ENCODE peak calls at places on chromosomes 3 and 15, in eight cellular contexts. C, J, U, Y, F, B, R and H are unnamed samples.

GRCh38 chr3:64859625-64860590 is 172.1 kb upstream of the ADAMTS9 start:
- DNase-seq in F (no peak), J (no peak), B (no peak), R (no peak), Y (no peak), U (no peak), C (no peak), H (no peak)

GRCh38 chr3:186930143-186930638 is at the start of gene ST6GAL1:
- DNase-seq in C (peak; percentile 29), R (peak; percentile 75), B (peak; percentile 86), U (peak; percentile 40), Y (no peak), J (peak; percentile 85), F (peak; percentile 86), H (peak; percentile 79)

GRCh38 chr15:42401544-42402478 is 42.5 kb downstream of the CAPN3 start:
- DNase-seq in F (no peak), C (no peak), B (no peak), U (no peak), R (no peak), Y (no peak), J (no peak), H (no peak)

GRCh38 chr15:63381301-63382192 is at the start of gene CA12:
- DNase-seq in F (peak; percentile 44), R (peak; percentile 68), J (peak; percentile 51), B (peak; percentile 70), Y (peak; percentile 43), U (no peak), C (no peak), H (peak; percentile 68)

GRCh38 chr3:9422712-9423424 is 25.5 kb downstream of the SETD5 start:
- DNase-seq in B (peak; percentile 59), C (peak; percentile 5), F (peak; percentile 77), R (peak; percentile 57), Y (peak; percentile 84), J (peak; percentile 48), U (peak; percentile 17), H (no peak)

GRCh38 chr15:77592768-77593167 is 39.9 kb downstream of the LINGO1 start:
- DNase-seq in B (no peak), J (no peak), C (no peak), F (no peak), R (no peak), Y (no peak), U (no peak), H (no peak)

GRCh38 chr3:87167634-87168456 is 59.3 kb upstream of the CHMP2B start:
- DNase-seq in F (peak; percentile 42), Y (peak; percentile 13), B (peak; percentile 60), C (no peak), U (no peak), J (no peak), R (peak; percentile 42), H (peak; percentile 37)

GRCh38 chr15:66622677-66623076 is 56.9 kb upstream of the LCTL start:
- DNase-seq in Y (no peak), C (no peak), U (no peak), J (no peak), R (no peak), F (no peak), B (peak; percentile 38), H (no peak)

GRCh38 chr3:194867270-194867983 is 181.7 kb downstream of the FAM43A start:
- DNase-seq in C (no peak), R (no peak), J (no peak), Y (no peak), F (peak; percentile 25), U (no peak), B (no peak), H (no peak)

GRCh38 chr15:96123630-96124187 is 206.8 kb upstream of the NR2F2 start:
- DNase-seq in J (no peak), R (no peak), B (no peak), U (no peak), Y (no peak), F (peak; percentile 1), C (no peak), H (no peak)

GRCh38 chr3:143603774-143604173 is 244.5 kb downstream of the SLC9A9 start:
- DNase-seq in B (no peak), C (no peak), J (no peak), Y (no peak), F (no peak), R (no peak), U (no peak), H (no peak)

GRCh38 chr15:62773369-62774165 is 269.0 kb upstream of the TPM1 start:
- DNase-seq in U (no peak), Y (no peak), C (no peak), J (no peak), B (no peak), R (no peak), F (no peak), H (no peak)

GRCh38 chr3:46617941-46618340 is 5.6 kb downstream of the FAM240A start:
- DNase-seq in U (no peak), Y (no peak), R (no peak), J (no peak), F (no peak), C (no peak), B (no peak), H (no peak)

GRCh38 chr3:56864090-56864489 is 62.3 kb upstream of the ARHGEF3 start:
- DNase-seq in Y (no peak), U (no peak), J (no peak), F (no peak), B (no peak), C (no peak), R (no peak), H (no peak)

GRCh38 chr3:105827959-105828358 is 40.9 kb downstream of the CBLB start:
- DNase-seq in J (no peak), F (no peak), C (no peak), Y (no peak), U (no peak), B (no peak), R (peak; percentile 20), H (no peak)

GRCh38 chr3:95037097-95037496 is 974.2 kb downstream of the NSUN3 start:
- DNase-seq in F (no peak), B (no peak), J (no peak), Y (no peak), R (no peak), C (no peak), U (no peak), H (no peak)

GRCh38 chr3:123348471-123349200 is 100.3 kb downstream of the ADCY5 start:
- DNase-seq in F (no peak), C (no peak), J (peak; percentile 24), B (no peak), Y (no peak), R (no peak), U (no peak), H (no peak)

GRCh38 chr3:50322386-50323091 is at the start of gene HYAL2:
- DNase-seq in J (peak; percentile 84), C (no peak), R (no peak), F (no peak), B (peak; percentile 61), U (no peak), Y (peak; percentile 51), H (no peak)

GRCh38 chr3:66236281-66236680 is 15.5 kb downstream of the SLC25A26 start:
- DNase-seq in J (no peak), C (no peak), U (no peak), Y (no peak), F (peak; percentile 36), B (peak; percentile 58), R (peak; percentile 50), H (peak; percentile 8)